ENCODE peak calls at places on chromosomes 11 and 22, in four cellular contexts. H, T, V and K are unnamed samples.

GRCh38 chr22:19831016-19831415 is 23.7 kb downstream of the GNB1L start:
- DNase-seq in H (no peak), V (no peak), T (no peak), K (no peak)

GRCh38 chr22:41256254-41256897 is 15.6 kb upstream of the CHADL start:
- DNase-seq in H (no peak), T (no peak), V (no peak), K (no peak)

GRCh38 chr22:20175597-20175900 is 24.7 kb upstream of the CCDC188 start:
- DNase-seq in H (no peak), T (no peak), V (no peak), K (peak)

GRCh38 chr22:27998511-27999410 is 79.7 kb upstream of the PITPNB start:
- DNase-seq in V (no peak), T (no peak), H (no peak), K (no peak)

GRCh38 chr22:23580586-23581251 is 629 bp upstream of the IGLL1 start:
- DNase-seq in H (no peak), V (no peak), T (no peak), K (no peak)

GRCh38 chr11:76682681-76683080 is 12.1 kb upstream of the LRRC32 start:
- DNase-seq in H (no peak), T (no peak), V (no peak), K (no peak)

GRCh38 chr11:132278801-132279574 is 908.6 kb downstream of the NTM start:
- DNase-seq in T (no peak), V (peak), H (no peak), K (no peak)

GRCh38 chr11:1863352-1864215 is 10.7 kb downstream of the LSP1 start:
- DNase-seq in T (peak), H (peak), V (no peak), K (peak)

GRCh38 chr11:27116684-27117083 is 76.1 kb downstream of the BBOX1 start:
- DNase-seq in H (no peak), V (no peak), T (no peak), K (no peak)

GRCh38 chr11:105975128-105975527 is 46.9 kb downstream of the MSANTD4 start:
- DNase-seq in H (no peak), T (no peak), V (no peak), K (no peak)

GRCh38 chr22:45688606-45689080 is 17.0 kb downstream of the ATXN10 start:
- DNase-seq in V (no peak), T (no peak), H (no peak), K (peak)

GRCh38 chr11:76889414-76889975 is 28.8 kb downstream of the ACER3 start:
- DNase-seq in H (no peak), T (peak), V (no peak), K (no peak)

GRCh38 chr22:22944268-22944985 is 56.8 kb downstream of the IGLL5 start:
- DNase-seq in T (no peak), V (no peak), H (no peak), K (no peak)

GRCh38 chr11:846496-847098 is 3.9 kb downstream of the TSPAN4 start:
- DNase-seq in T (no peak), V (no peak), H (no peak), K (no peak)

GRCh38 chr11:34335331-34335730 is 22.5 kb downstream of the ABTB2 start:
- DNase-seq in T (no peak), V (no peak), H (no peak), K (no peak)

GRCh38 chr11:58192229-58192628 is 3.4 kb downstream of the OR9Q2 start:
- DNase-seq in V (no peak), T (no peak), H (no peak), K (no peak)

GRCh38 chr22:37428649-37429586 is 1.6 kb upstream of the ELFN2 start:
- DNase-seq in V (no peak), T (peak), H (peak), K (peak)

GRCh38 chr11:113721462-113722066 is 15.5 kb upstream of the TMPRSS5 start:
- DNase-seq in V (no peak), T (no peak), H (no peak), K (no peak)

GRCh38 chr11:19323502-19323901 is 82.8 kb upstream of the E2F8 start:
- DNase-seq in V (no peak), H (no peak), T (no peak), K (no peak)

GRCh38 chr11:96014234-96014633 is 90.3 kb upstream of the MTMR2 start:
- DNase-seq in T (peak), V (peak), H (no peak), K (no peak)

GRCh38 chr22:21951931-21952465 is 650 bp downstream of the PPM1F start:
- DNase-seq in T (no peak), H (no peak), V (no peak), K (peak)

GRCh38 chr11:74306440-74307175 is 4.8 kb downstream of the P4HA3 start:
- DNase-seq in H (no peak), V (no peak), T (no peak), K (no peak)

GRCh38 chr22:26322179-26322905 is 106.7 kb upstream of the ASPHD2 start:
- DNase-seq in T (no peak), V (no peak), H (no peak), K (no peak)
- TF ChIP-seq ZBTB33 in T (no peak), V (no peak), H (no peak), K (no peak)

GRCh38 chr11:9802291-9802861 is 138.5 kb downstream of the SWAP70 start:
- DNase-seq in H (no peak), T (no peak), V (no peak), K (peak)

GRCh38 chr11:9806946-9807687 is 143.2 kb downstream of the SWAP70 start:
- DNase-seq in V (no peak), T (no peak), H (no peak), K (no peak)

GRCh38 chr11:9799901-9800300 is 136.0 kb downstream of the SWAP70 start:
- DNase-seq in V (no peak), H (no peak), T (no peak), K (no peak)

GRCh38 chr11:9804414-9804902 is 140.6 kb downstream of the SWAP70 start:
- DNase-seq in H (no peak), V (no peak), T (no peak), K (no peak)

DNA sequence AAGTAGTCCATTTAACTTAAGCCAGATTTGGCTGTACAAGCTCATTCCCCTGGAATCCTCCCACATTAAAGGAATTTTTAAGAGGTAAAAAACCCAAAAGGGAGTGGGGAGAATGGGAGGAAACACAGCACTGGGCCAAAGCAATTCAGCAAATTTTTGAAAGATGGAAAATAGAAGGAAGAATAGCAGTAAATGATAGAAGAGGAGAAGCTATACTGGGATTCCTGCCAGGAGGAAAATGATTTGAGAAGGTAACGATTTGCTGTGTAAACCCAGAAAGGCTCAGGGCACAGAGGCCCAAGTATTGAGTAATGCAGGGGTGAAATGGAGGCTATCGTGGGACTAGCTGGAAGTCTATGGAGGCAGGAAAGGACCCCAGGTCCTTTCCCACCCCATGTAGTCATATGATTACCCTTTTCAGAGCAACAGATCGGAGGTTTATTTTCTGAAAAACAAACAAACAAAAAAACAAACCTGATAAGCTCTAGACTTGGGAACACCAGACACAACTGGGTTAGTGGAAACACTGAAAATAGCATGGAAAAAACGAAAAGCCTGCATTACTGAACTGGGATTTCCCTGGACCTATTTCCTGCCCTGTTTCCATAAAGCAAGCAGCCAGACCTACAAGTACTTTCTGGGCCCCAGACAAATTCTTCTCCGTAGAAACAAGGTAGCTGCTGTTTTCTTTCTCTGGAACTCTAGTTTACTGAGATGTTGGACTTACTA is 140.0 kb downstream of the SWAP70 start:
- DNase-seq in H (no peak), T (no peak), V (no peak), K (no peak)
- TF ChIP-seq FOXM1 in H (no peak), T (no peak), V (no peak), K (no peak)

GRCh38 chr11:3609416-3610265 is 32.2 kb downstream of the ART5 start:
- DNase-seq in H (peak), T (peak), V (no peak), K (peak)
- TF ChIP-seq ZBTB33 in H (no peak), T (no peak), V (no peak), K (no peak)

GRCh38 chr11:61259363-61259762 is 18.4 kb downstream of the PGA5 start:
- DNase-seq in V (no peak), T (no peak), H (peak), K (no peak)

GRCh38 chr11:61256710-61257482 is 15.9 kb downstream of the PGA5 start:
- DNase-seq in T (no peak), V (no peak), H (no peak), K (no peak)

GRCh38 chr11:61258546-61258945 is 17.6 kb downstream of the PGA5 start:
- DNase-seq in T (no peak), H (no peak), V (no peak), K (no peak)

GRCh38 chr11:61254403-61255025 is 13.5 kb downstream of the PGA5 start:
- DNase-seq in T (peak), V (peak), H (peak), K (peak)
- TF ChIP-seq FOXM1 in T (no peak), V (no peak), H (no peak), K (no peak)

DNA sequence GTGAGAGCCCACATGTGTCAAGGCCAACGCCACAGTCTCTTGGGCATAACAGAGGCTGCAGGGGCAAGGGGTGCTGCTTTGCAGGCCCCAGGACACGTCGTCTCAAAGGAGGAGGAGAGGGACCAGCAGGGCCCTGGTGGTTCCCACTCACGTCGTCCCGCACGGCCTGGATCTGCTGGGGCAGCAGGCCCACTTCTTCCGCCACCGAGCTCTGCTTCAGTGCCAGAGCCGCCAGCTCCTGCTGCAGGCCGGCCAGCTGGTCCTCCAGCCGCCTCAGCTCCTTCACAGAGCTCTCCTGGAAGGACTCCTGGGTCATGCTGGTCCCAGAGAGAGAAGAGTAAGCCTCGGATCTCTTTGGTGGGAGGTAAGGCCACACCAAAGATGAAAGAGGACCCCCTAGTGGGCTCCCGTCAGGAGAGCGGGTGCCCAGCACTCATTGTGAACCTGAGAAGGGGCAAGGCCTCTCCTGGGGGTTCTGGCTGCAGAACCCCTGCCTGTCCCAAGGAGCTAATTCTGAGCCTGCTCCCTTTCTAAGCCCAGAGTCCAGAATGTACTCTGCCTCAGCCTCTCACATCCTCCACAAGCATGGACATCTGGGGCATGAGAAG is 15.6 kb downstream of the SUN2 start:
- DNase-seq in H (no peak), V (no peak), T (no peak), K (no peak)
- TF ChIP-seq ZBTB33 in H (no peak), V (no peak), T (no peak), K (no peak)

DNA sequence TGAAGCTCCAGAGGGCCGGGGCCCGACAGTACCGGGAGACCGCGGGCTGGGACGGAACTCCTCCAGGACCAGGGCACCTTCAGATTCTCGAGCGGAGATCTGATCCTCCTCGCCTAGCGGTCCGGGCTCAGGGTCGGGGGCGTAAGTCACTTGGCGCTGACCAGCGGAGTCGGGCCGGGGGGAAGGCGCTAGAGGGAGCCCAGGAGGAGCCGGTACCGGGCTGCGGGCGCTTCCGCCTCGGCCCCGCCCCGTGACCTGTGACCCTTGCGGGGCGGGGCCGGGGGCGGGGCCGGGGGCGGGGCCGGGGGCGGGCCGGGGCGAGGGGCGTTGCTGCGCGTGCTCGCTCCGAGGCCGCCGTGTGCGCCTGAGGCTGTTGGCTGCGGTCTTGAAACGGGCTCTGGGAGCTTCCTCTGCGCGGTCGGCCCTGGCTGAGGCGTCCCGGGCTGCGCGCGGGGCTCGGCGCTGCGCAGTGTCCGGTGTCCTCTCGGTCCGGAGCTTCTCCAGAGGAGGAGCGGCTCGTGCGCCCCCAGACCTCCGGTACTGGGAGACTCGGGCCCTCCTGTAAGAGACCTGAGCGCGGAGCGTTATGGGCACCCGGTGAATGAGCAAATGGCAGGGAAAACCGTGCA is at the start of gene ARSA:
- DNase-seq in V (peak), H (peak), T (peak), K (peak)
- TF ChIP-seq FOXM1 in V (no peak), H (no peak), T (no peak), K (no peak)

DNA sequence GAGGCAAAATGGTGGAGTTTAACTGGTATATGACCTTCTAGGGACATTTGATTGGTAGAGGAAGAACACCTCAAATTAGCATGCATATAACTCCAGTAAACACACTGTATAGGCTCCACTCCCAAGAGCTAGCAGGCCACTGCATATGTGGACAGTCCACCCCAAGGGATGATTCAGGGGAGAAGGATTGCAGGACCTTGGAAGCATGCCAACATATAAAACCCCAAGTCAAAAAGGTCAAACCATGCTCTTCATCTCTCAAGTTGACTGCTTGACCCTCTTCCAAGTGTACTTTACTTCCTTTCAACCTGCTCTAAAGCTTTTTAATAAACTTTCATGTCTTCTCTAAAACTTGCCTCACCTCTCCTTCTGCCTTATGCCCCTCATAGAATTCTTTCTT is 459.9 kb upstream of the CCDC179 start:
- DNase-seq in V (no peak), T (no peak), H (no peak), K (no peak)
- TF ChIP-seq ZBTB33 in V (no peak), T (no peak), H (no peak), K (no peak)